ENCODE peak calls at places on chromosomes 1 and 21, in eight cellular contexts. G is left cardiac atrium; L is CD4-positive, alpha-beta T cell; U is activated CD4-positive, alpha-beta T cell treated with anti-CD3 and anti-CD28 coated beads, Interleukin-2, amount 50 U/mL, for 24 hours; I is heart left ventricle; R is T-cell; S is NCI-H524 treated with DMSO at 0.1 percent for 48 hours; E is stromal cell of bone marrow. Y is an unnamed sample.

GRCh38 chr1:203278087-203278884 is 27.0 kb upstream of the BTG2 start:
- DNase-seq in G (peak), L (peak), U (no peak), I (peak), R (no peak), S (no peak), E (peak), Y (no peak)

GRCh38 chr1:15618685-15619525 is 1.6 kb downstream of the DDI2 start:
- DNase-seq in G (no peak), L (no peak), U (no peak), I (no peak), R (no peak), S (no peak), E (no peak), Y (no peak)

GRCh38 chr1:111142358-111142975 is 2.4 kb downstream of the CEPT1 start:
- DNase-seq in G (no peak), L (no peak), U (no peak), I (no peak), R (no peak), S (no peak), E (no peak), Y (no peak)

GRCh38 chr1:97202481-97202880 is 480.9 kb downstream of the PTBP2 start:
- DNase-seq in G (no peak), L (no peak), U (no peak), I (no peak), R (no peak), S (no peak), E (no peak), Y (no peak)

GRCh38 chr21:46667191-46667734 is 31.8 kb downstream of the PRMT2 start:
- DNase-seq in G (no peak), L (no peak), U (no peak), I (no peak), R (no peak), S (no peak), E (no peak), Y (no peak)

GRCh38 chr21:44010429-44010828 is 1.7 kb upstream of the TRAPPC10 start:
- DNase-seq in G (no peak), L (no peak), U (no peak), I (no peak), R (no peak), S (no peak), E (no peak), Y (peak)

GRCh38 chr1:233105225-233105624 is 154.8 kb downstream of the NTPCR start:
- DNase-seq in G (no peak), L (no peak), U (no peak), I (no peak), R (no peak), S (no peak), E (peak), Y (no peak)

GRCh38 chr1:94927405-94928175 is 680 bp upstream of the CNN3 start:
- DNase-seq in G (no peak), L (no peak), U (no peak), I (no peak), R (no peak), S (no peak), E (no peak), Y (peak)

GRCh38 chr1:197799271-197799670 is 24.0 kb upstream of the DENND1B start:
- DNase-seq in G (no peak), L (no peak), U (no peak), I (no peak), R (no peak), S (no peak), E (peak), Y (no peak)

GRCh38 chr1:22141948-22142314 is 966 bp downstream of the WNT4 start:
- DNase-seq in G (no peak), L (no peak), U (no peak), I (no peak), R (no peak), S (no peak), E (no peak), Y (no peak)

GRCh38 chr1:58539553-58539952 is 7.0 kb downstream of the OMA1 start:
- DNase-seq in G (no peak), L (no peak), U (no peak), I (no peak), R (no peak), S (no peak), E (no peak), Y (no peak)

GRCh38 chr1:9069324-9070100 is at the start of gene SLC2A5:
- DNase-seq in G (peak), L (no peak), U (no peak), I (no peak), R (no peak), S (peak), E (no peak), Y (no peak)

GRCh38 chr1:201461783-201462441 is 7.1 kb downstream of the PHLDA3 start:
- DNase-seq in G (peak), L (no peak), U (no peak), I (peak), R (no peak), S (no peak), E (peak), Y (no peak)

GRCh38 chr1:212203611-212204010 is 81.6 kb upstream of the PPP2R5A start:
- DNase-seq in G (no peak), L (no peak), U (no peak), I (no peak), R (no peak), S (no peak), E (no peak), Y (no peak)

GRCh38 chr1:75265792-75266191 is 131.6 kb downstream of the LHX8 start:
- DNase-seq in G (no peak), L (no peak), U (no peak), I (no peak), R (no peak), S (no peak), E (peak), Y (no peak)

GRCh38 chr1:38123356-38123755 is 76.8 kb upstream of the POU3F1 start:
- DNase-seq in G (no peak), L (no peak), U (no peak), I (no peak), R (no peak), S (no peak), E (no peak), Y (no peak)

GRCh38 chr1:64476251-64476952 is 6.5 kb downstream of the CACHD1 start:
- DNase-seq in G (no peak), L (no peak), U (no peak), I (peak), R (no peak), S (no peak), E (peak), Y (no peak)

GRCh38 chr21:43986544-43987451 is 25.3 kb upstream of the TRAPPC10 start:
- DNase-seq in G (no peak), L (no peak), U (no peak), I (no peak), R (no peak), S (no peak), E (no peak), Y (no peak)

GRCh38 chr1:166174108-166174507 is 7.3 kb upstream of the FAM78B start:
- DNase-seq in G (peak), L (no peak), U (no peak), I (peak), R (no peak), S (no peak), E (no peak), Y (no peak)

GRCh38 chr1:67978988-67979516 is 71.4 kb downstream of the DIRAS3 start:
- DNase-seq in G (no peak), L (no peak), U (no peak), I (no peak), R (no peak), S (no peak), E (peak), Y (no peak)

GRCh38 chr1:114002492-114003290 is 23.4 kb downstream of the OLFML3 start:
- DNase-seq in G (no peak), L (no peak), U (no peak), I (peak), R (no peak), S (no peak), E (no peak), Y (no peak)

GRCh38 chr1:106526650-106527049 is 529.8 kb upstream of the PRMT6 start:
- DNase-seq in G (no peak), L (no peak), U (no peak), I (no peak), R (no peak), S (no peak), E (peak), Y (no peak)

GRCh38 chr21:43341349-43342163 is 85.4 kb downstream of the SIK1 start:
- DNase-seq in G (peak), L (no peak), U (no peak), I (no peak), R (no peak), S (no peak), E (no peak), Y (no peak)

GRCh38 chr1:43454270-43455011 is 710 bp upstream of the HYI start:
- DNase-seq in G (peak), L (peak), U (no peak), I (peak), R (peak), S (peak), E (peak), Y (peak)